ENCODE peak calls at places on chromosomes 2 and 18, in six cellular contexts. One of them, this sample, is unnamed.

GRCh38 chr2:97005353-97005752 is 19.0 kb upstream of the FAM178B start:
- DNase-seq in BE2C: no peak
- DNase-seq in pancreas: no peak
- DNase-seq in Caco-2: peak; percentile 44
- DNase-seq in adrenal gland: no peak
- DNase-seq in thyroid gland: no peak
- DNase-seq in this sample: no peak

GRCh38 chr2:159176555-159176954 is 109.9 kb downstream of the WDSUB1 start:
- DNase-seq in BE2C: no peak
- DNase-seq in pancreas: peak; percentile 63
- DNase-seq in Caco-2: peak; percentile 13
- DNase-seq in adrenal gland: no peak
- DNase-seq in thyroid gland: no peak
- DNase-seq in this sample: no peak

GRCh38 chr2:217930783-217931563 is 71.8 kb downstream of the TNS1 start:
- DNase-seq in BE2C: no peak
- DNase-seq in pancreas: no peak
- DNase-seq in Caco-2: no peak
- DNase-seq in adrenal gland: no peak
- DNase-seq in thyroid gland: no peak
- DNase-seq in this sample: peak; percentile 49

GRCh38 chr2:150596071-150596470 is 108.6 kb upstream of the RND3 start:
- DNase-seq in BE2C: no peak
- DNase-seq in pancreas: no peak
- DNase-seq in Caco-2: no peak
- DNase-seq in adrenal gland: no peak
- DNase-seq in thyroid gland: no peak
- DNase-seq in this sample: no peak

GRCh38 chr2:239751719-239752355 is 273.3 kb downstream of the NDUFA10 start:
- DNase-seq in BE2C: no peak
- DNase-seq in pancreas: no peak
- DNase-seq in Caco-2: no peak
- DNase-seq in adrenal gland: no peak
- DNase-seq in thyroid gland: no peak
- DNase-seq in this sample: peak; percentile 68

GRCh38 chr2:182716665-182716990 is 571 bp downstream of the DNAJC10 start:
- DNase-seq in BE2C: no peak
- DNase-seq in pancreas: peak; percentile 32
- DNase-seq in Caco-2: peak; percentile 34
- DNase-seq in adrenal gland: no peak
- DNase-seq in thyroid gland: peak; percentile 19
- DNase-seq in this sample: no peak

GRCh38 chr2:10414000-10414451 is 34.1 kb downstream of the ODC1 start:
- DNase-seq in BE2C: no peak
- DNase-seq in pancreas: peak; percentile 83
- DNase-seq in Caco-2: no peak
- DNase-seq in adrenal gland: no peak
- DNase-seq in thyroid gland: peak; percentile 62
- DNase-seq in this sample: no peak

GRCh38 chr2:37809525-37809924 is 115.6 kb upstream of the RMDN2 start:
- DNase-seq in BE2C: peak; percentile 52
- DNase-seq in pancreas: peak; percentile 20
- DNase-seq in Caco-2: peak; percentile 21
- DNase-seq in adrenal gland: peak; percentile 35
- DNase-seq in thyroid gland: peak; percentile 51
- DNase-seq in this sample: no peak

GRCh38 chr18:54873884-54874255 is 45.6 kb downstream of the RAB27B start:
- DNase-seq in BE2C: no peak
- DNase-seq in pancreas: no peak
- DNase-seq in Caco-2: no peak
- DNase-seq in adrenal gland: no peak
- DNase-seq in thyroid gland: no peak
- DNase-seq in this sample: no peak

GRCh38 chr18:10860937-10861336 is 288.4 kb downstream of the PIEZO2 start:
- DNase-seq in BE2C: no peak
- DNase-seq in pancreas: no peak
- DNase-seq in Caco-2: no peak
- DNase-seq in adrenal gland: peak; percentile 25
- DNase-seq in thyroid gland: no peak
- DNase-seq in this sample: no peak

GRCh38 chr2:192473331-192473730 is 278.6 kb upstream of the TMEFF2 start:
- DNase-seq in BE2C: no peak
- DNase-seq in pancreas: no peak
- DNase-seq in Caco-2: no peak
- DNase-seq in adrenal gland: no peak
- DNase-seq in thyroid gland: no peak
- DNase-seq in this sample: no peak

GRCh38 chr2:170685591-170685990 is 29.5 kb upstream of the SP5 start:
- DNase-seq in BE2C: no peak
- DNase-seq in pancreas: no peak
- DNase-seq in Caco-2: no peak
- DNase-seq in adrenal gland: no peak
- DNase-seq in thyroid gland: no peak
- DNase-seq in this sample: no peak

GRCh38 chr2:59827677-59828076 is 725.8 kb downstream of the BCL11A start:
- DNase-seq in BE2C: no peak
- DNase-seq in pancreas: no peak
- DNase-seq in Caco-2: no peak
- DNase-seq in adrenal gland: no peak
- DNase-seq in thyroid gland: no peak
- DNase-seq in this sample: no peak

GRCh38 chr2:218671654-218672566 is at the start of the genes RNF25 and STK36:
- DNase-seq in BE2C: peak; percentile 93
- DNase-seq in pancreas: peak; percentile 84
- DNase-seq in Caco-2: peak; percentile 86
- DNase-seq in adrenal gland: peak; percentile 88
- DNase-seq in thyroid gland: peak; percentile 87
- DNase-seq in this sample: peak; percentile 90

GRCh38 chr18:25351280-25351772 is 640 bp downstream of the ZNF521 start:
- DNase-seq in BE2C: no peak
- DNase-seq in pancreas: no peak
- DNase-seq in Caco-2: no peak
- DNase-seq in adrenal gland: peak; percentile 39
- DNase-seq in thyroid gland: peak; percentile 19
- DNase-seq in this sample: no peak

GRCh38 chr2:16168506-16169264 is 228.3 kb downstream of the MYCN start:
- DNase-seq in BE2C: peak; percentile 100
- DNase-seq in pancreas: no peak
- DNase-seq in Caco-2: no peak
- DNase-seq in adrenal gland: no peak
- DNase-seq in thyroid gland: no peak
- DNase-seq in this sample: no peak

GRCh38 chr2:214808961-214809750 is at the start of gene BARD1:
- DNase-seq in BE2C: peak; percentile 56
- DNase-seq in pancreas: peak; percentile 26
- DNase-seq in Caco-2: peak; percentile 64
- DNase-seq in adrenal gland: peak; percentile 57
- DNase-seq in thyroid gland: peak; percentile 55
- DNase-seq in this sample: peak; percentile 74

GRCh38 chr2:4221434-4221833 is 518.1 kb downstream of the DCDC2C start:
- DNase-seq in BE2C: no peak
- DNase-seq in pancreas: no peak
- DNase-seq in Caco-2: no peak
- DNase-seq in adrenal gland: no peak
- DNase-seq in thyroid gland: no peak
- DNase-seq in this sample: no peak

GRCh38 chr2:81901017-81901416 is 1596.5 kb upstream of the LRRTM1 start:
- DNase-seq in BE2C: no peak
- DNase-seq in pancreas: no peak
- DNase-seq in Caco-2: no peak
- DNase-seq in adrenal gland: no peak
- DNase-seq in thyroid gland: no peak
- DNase-seq in this sample: no peak
- TF ChIP-seq CTCF in BE2C: no peak
- TF ChIP-seq CTCF in pancreas: no peak
- TF ChIP-seq CTCF in Caco-2: peak; percentile 36
- TF ChIP-seq CTCF in adrenal gland: no peak
- TF ChIP-seq CTCF in thyroid gland: no peak
- TF ChIP-seq CTCF in this sample: no peak

GRCh38 chr2:74500578-74500946 is 1.2 kb upstream of the LBX2 start:
- DNase-seq in BE2C: no peak
- DNase-seq in pancreas: no peak
- DNase-seq in Caco-2: no peak
- DNase-seq in adrenal gland: no peak
- DNase-seq in thyroid gland: no peak
- DNase-seq in this sample: no peak
- H3K4me1 ChIP-seq in BE2C: peaks cover 5% of the 10 kb centered on the region
- H3K4me1 ChIP-seq in pancreas: peaks cover 20% of the 10 kb centered on the region
- H3K4me1 ChIP-seq in Caco-2: peaks cover 50% of the 10 kb centered on the region
- H3K4me1 ChIP-seq in adrenal gland: peaks cover 6% of the 10 kb centered on the region
- H3K4me1 ChIP-seq in thyroid gland: peaks cover 31% of the 10 kb centered on the region
- H3K4me1 ChIP-seq in this sample: peaks cover 58% of the 10 kb centered on the region

GRCh38 chr2:215929602-215930335 is 83.6 kb downstream of the MREG start:
- DNase-seq in BE2C: no peak
- DNase-seq in pancreas: no peak
- DNase-seq in Caco-2: peak; percentile 18
- DNase-seq in adrenal gland: no peak
- DNase-seq in thyroid gland: no peak
- DNase-seq in this sample: no peak
- TF ChIP-seq CTCF in BE2C: no peak
- TF ChIP-seq CTCF in pancreas: no peak
- TF ChIP-seq CTCF in Caco-2: no peak
- TF ChIP-seq CTCF in adrenal gland: no peak
- TF ChIP-seq CTCF in thyroid gland: no peak
- TF ChIP-seq CTCF in this sample: no peak

GRCh38 chr2:43043471-43043870 is 182.9 kb downstream of the ZFP36L2 start:
- DNase-seq in BE2C: no peak
- DNase-seq in pancreas: no peak
- DNase-seq in Caco-2: no peak
- DNase-seq in adrenal gland: no peak
- DNase-seq in thyroid gland: no peak
- DNase-seq in this sample: no peak
- H3K4me1 ChIP-seq in BE2C: peaks cover 38% of the 10 kb centered on the region
- H3K4me1 ChIP-seq in pancreas: no peaks in the 10 kb centered on the region
- H3K4me1 ChIP-seq in Caco-2: peaks cover 82% of the 10 kb centered on the region
- H3K4me1 ChIP-seq in adrenal gland: peaks cover 22% of the 10 kb centered on the region
- H3K4me1 ChIP-seq in thyroid gland: peaks cover 15% of the 10 kb centered on the region
- H3K4me1 ChIP-seq in this sample: peaks cover 16% of the 10 kb centered on the region

DNA sequence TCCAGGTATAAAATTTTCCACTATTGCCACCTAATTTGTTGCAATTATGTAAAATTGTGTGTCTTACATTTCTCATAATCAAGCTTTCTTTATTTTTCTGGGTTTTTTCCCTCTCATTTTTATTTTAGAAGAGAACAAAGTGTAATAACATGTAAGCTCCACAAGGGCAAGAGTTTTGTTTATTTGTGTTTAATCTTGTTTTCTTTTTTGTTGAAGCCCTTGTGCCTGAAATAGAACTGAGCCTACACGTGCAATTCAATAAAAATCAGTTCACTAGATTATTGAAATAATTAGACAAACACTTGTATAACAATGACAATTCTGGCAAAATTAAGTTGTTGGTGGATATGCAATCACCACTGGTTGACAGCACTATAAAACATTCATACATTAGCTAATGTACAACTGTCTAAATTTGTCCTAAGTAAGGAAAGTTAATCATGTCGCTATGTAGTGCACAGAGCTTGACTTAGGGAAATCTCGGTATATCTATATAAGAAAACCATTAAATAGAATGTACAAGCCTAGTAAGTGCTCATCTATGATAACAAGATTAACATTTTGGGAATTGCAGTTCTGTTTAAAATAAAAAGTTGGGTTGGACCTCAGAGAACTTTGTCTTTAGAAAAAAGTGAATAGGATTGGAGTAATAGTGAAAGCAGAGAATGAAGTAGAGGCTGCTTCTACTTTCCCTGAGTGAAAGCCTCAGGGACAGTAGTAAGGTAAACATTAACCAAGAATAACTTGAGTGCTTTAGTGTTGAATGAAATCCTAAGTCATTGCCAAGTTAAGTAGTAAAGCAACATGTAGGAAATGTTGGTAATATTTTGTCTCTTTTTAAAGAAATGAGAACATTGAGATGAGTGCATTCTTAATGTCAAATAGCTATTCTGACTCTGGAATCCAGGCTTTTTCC is 37.4 kb upstream of the NOL4 start:
- DNase-seq in BE2C: no peak
- DNase-seq in pancreas: no peak
- DNase-seq in Caco-2: no peak
- DNase-seq in adrenal gland: no peak
- DNase-seq in thyroid gland: no peak
- DNase-seq in this sample: no peak
- TF ChIP-seq CTCF in BE2C: peak; percentile 2
- TF ChIP-seq CTCF in pancreas: no peak
- TF ChIP-seq CTCF in Caco-2: no peak
- TF ChIP-seq CTCF in adrenal gland: no peak
- TF ChIP-seq CTCF in thyroid gland: no peak
- TF ChIP-seq CTCF in this sample: no peak

GRCh38 chr2:105796131-105796638 is 51.5 kb downstream of the NCK2 start:
- DNase-seq in BE2C: peak; percentile 28
- DNase-seq in pancreas: no peak
- DNase-seq in Caco-2: no peak
- DNase-seq in adrenal gland: no peak
- DNase-seq in thyroid gland: no peak
- DNase-seq in this sample: no peak

GRCh38 chr2:105793230-105793975 is 48.7 kb downstream of the NCK2 start:
- DNase-seq in BE2C: no peak
- DNase-seq in pancreas: no peak
- DNase-seq in Caco-2: no peak
- DNase-seq in adrenal gland: no peak
- DNase-seq in thyroid gland: no peak
- DNase-seq in this sample: no peak

GRCh38 chr2:105795575-105795934 is 50.8 kb downstream of the NCK2 start:
- DNase-seq in BE2C: no peak
- DNase-seq in pancreas: no peak
- DNase-seq in Caco-2: no peak
- DNase-seq in adrenal gland: no peak
- DNase-seq in thyroid gland: no peak
- DNase-seq in this sample: no peak

GRCh38 chr2:105796791-105797190 is 52.1 kb downstream of the NCK2 start:
- DNase-seq in BE2C: no peak
- DNase-seq in pancreas: no peak
- DNase-seq in Caco-2: no peak
- DNase-seq in adrenal gland: no peak
- DNase-seq in thyroid gland: no peak
- DNase-seq in this sample: no peak

GRCh38 chr2:105794926-105795574 is 50.3 kb downstream of the NCK2 start:
- DNase-seq in BE2C: no peak
- DNase-seq in pancreas: no peak
- DNase-seq in Caco-2: no peak
- DNase-seq in adrenal gland: no peak
- DNase-seq in thyroid gland: no peak
- DNase-seq in this sample: no peak
- H3K4me1 ChIP-seq in BE2C: no peaks in the 10 kb centered on the region
- H3K4me1 ChIP-seq in pancreas: peaks cover 37% of the 10 kb centered on the region
- H3K4me1 ChIP-seq in Caco-2: peaks cover 18% of the 10 kb centered on the region
- H3K4me1 ChIP-seq in adrenal gland: peaks cover 25% of the 10 kb centered on the region
- H3K4me1 ChIP-seq in thyroid gland: peaks cover 25% of the 10 kb centered on the region
- H3K4me1 ChIP-seq in this sample: peaks cover 68% of the 10 kb centered on the region

DNA sequence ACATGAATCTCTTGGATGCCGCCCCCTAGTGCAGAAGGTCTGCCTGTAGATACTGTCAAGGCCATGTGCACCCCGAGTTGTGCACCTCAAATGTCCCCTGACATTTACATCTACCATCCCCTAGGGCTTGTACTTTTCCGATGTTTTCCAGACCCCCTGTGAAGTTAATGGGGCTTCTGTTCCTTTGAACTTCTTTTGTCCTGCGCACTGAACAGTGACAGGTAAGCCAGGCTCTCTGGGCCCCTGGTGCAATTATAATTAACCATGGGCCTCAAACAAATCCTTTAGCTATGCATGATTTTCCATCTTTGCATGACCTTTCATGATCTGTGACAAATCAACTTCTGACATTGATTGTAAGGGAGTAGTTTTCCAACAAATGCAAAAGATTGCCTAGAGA is 158.4 kb downstream of the FHOD3 start:
- DNase-seq in BE2C: no peak
- DNase-seq in pancreas: no peak
- DNase-seq in Caco-2: no peak
- DNase-seq in adrenal gland: no peak
- DNase-seq in thyroid gland: no peak
- DNase-seq in this sample: no peak
- TF ChIP-seq CTCF in BE2C: peak; percentile 18
- TF ChIP-seq CTCF in pancreas: no peak
- TF ChIP-seq CTCF in Caco-2: no peak
- TF ChIP-seq CTCF in adrenal gland: no peak
- TF ChIP-seq CTCF in thyroid gland: no peak
- TF ChIP-seq CTCF in this sample: no peak

This sample was measured in lower lobe of right lung.